ENCODE peak calls at places on chromosomes 3 and 15, in four cellular contexts. A is HL-60; Z is Ammon's horn; R is stimulated activated CD4-positive, alpha-beta T cell treated with anti-CD3 and anti-CD28 coated beads, Interleukin-2, amount 100 ng/mL, for 48 hours. C is an unnamed sample.
A peak's percentile ranks its signal among the peaks of the same experiment; 100 is the strongest.

GRCh38 chr3:14451844-14452533 is 49.6 kb downstream of the SLC6A6 start:
- DNase-seq in Z (peak; percentile 47), A (no peak), R (no peak), C (no peak)

GRCh38 chr15:68576253-68577236 is 2.2 kb upstream of the CORO2B start:
- DNase-seq in Z (no peak), R (no peak), A (no peak), C (no peak)

GRCh38 chr3:183428140-183429023 is at the start of gene MCF2L2:
- DNase-seq in A (peak; percentile 30), Z (peak; percentile 79), R (peak; percentile 60), C (peak; percentile 88)

GRCh38 chr3:14867936-14868570 is 49.3 kb downstream of the FGD5 start:
- DNase-seq in A (no peak), R (no peak), Z (no peak), C (no peak)

GRCh38 chr15:33242669-33243191 is 48.2 kb upstream of the FMN1 start:
- DNase-seq in A (no peak), R (no peak), Z (peak; percentile 21), C (peak; percentile 21)

GRCh38 chr15:70327328-70328136 is 229.8 kb upstream of the TLE3 start:
- DNase-seq in R (no peak), A (no peak), Z (no peak), C (no peak)

GRCh38 chr15:91790826-91791225 is 62.7 kb upstream of the SLCO3A1 start:
- DNase-seq in R (no peak), Z (peak; percentile 5), A (no peak), C (no peak)

GRCh38 chr15:57343018-57343417 is 33.3 kb upstream of the CGNL1 start:
- DNase-seq in R (no peak), Z (no peak), A (no peak), C (no peak)

GRCh38 chr15:65902373-65902772 is 33.1 kb downstream of the RAB11A start:
- DNase-seq in R (no peak), Z (peak; percentile 60), A (peak; percentile 96), C (no peak)

GRCh38 chr3:8576841-8577553 is 67.6 kb downstream of the SSUH2 start:
- DNase-seq in Z (no peak), R (no peak), A (no peak), C (no peak)

GRCh38 chr3:115792206-115792955 is 169.1 kb downstream of the GAP43 start:
- DNase-seq in Z (no peak), R (no peak), A (no peak), C (no peak)

GRCh38 chr15:80691575-80691974 is 3.5 kb upstream of the ABHD17C start:
- DNase-seq in A (no peak), Z (no peak), R (no peak), C (no peak)

GRCh38 chr3:9698293-9698692 is 5.3 kb upstream of the CPNE9 start:
- DNase-seq in R (no peak), A (no peak), Z (no peak), C (no peak)

GRCh38 chr15:90367578-90367977 is 15.5 kb downstream of the ZNF774 start:
- DNase-seq in Z (peak; percentile 14), A (peak; percentile 25), R (no peak), C (no peak)

GRCh38 chr15:66905185-66905584 is 160.2 kb upstream of the SMAD3 start:
- DNase-seq in Z (no peak), A (no peak), R (no peak), C (no peak)

GRCh38 chr3:11288786-11289637 is 16.8 kb downstream of the ATG7 start:
- DNase-seq in R (no peak), Z (no peak), A (peak; percentile 58), C (peak; percentile 41)